ENCODE peak calls at places on chromosomes 7 and 10, in six cellular contexts. One of them, this sample, is unnamed.

GRCh38 chr10:72756674-72757385 is 64.9 kb downstream of the MCU start:
- DNase-seq in NCI-H1092 treated with DMSO at 0.1 percent for 48 hours: no peak
- DNase-seq in fibroblast of lung: no peak
- DNase-seq in Caki2: no peak
- DNase-seq in activated naive CD4-positive, alpha-beta T cell treated with anti-CD3 and anti-CD28 coated beads, Interleukin-2, amount 50 U/mL, for 72 hours: no peak
- DNase-seq in lung: no peak
- DNase-seq in this sample: no peak

GRCh38 chr7:146660839-146661238 is 544.2 kb downstream of the CNTNAP2 start:
- DNase-seq in NCI-H1092 treated with DMSO at 0.1 percent for 48 hours: peak
- DNase-seq in fibroblast of lung: no peak
- DNase-seq in Caki2: no peak
- DNase-seq in activated naive CD4-positive, alpha-beta T cell treated with anti-CD3 and anti-CD28 coated beads, Interleukin-2, amount 50 U/mL, for 72 hours: no peak
- DNase-seq in lung: no peak
- DNase-seq in this sample: no peak

GRCh38 chr7:111855161-111855841 is 293.0 kb upstream of the IMMP2L start:
- DNase-seq in NCI-H1092 treated with DMSO at 0.1 percent for 48 hours: peak
- DNase-seq in fibroblast of lung: peak
- DNase-seq in Caki2: peak
- DNase-seq in activated naive CD4-positive, alpha-beta T cell treated with anti-CD3 and anti-CD28 coated beads, Interleukin-2, amount 50 U/mL, for 72 hours: no peak
- DNase-seq in lung: no peak
- DNase-seq in this sample: peak

GRCh38 chr7:71768470-71768869 is 636.5 kb downstream of the GALNT17 start:
- DNase-seq in NCI-H1092 treated with DMSO at 0.1 percent for 48 hours: no peak
- DNase-seq in fibroblast of lung: no peak
- DNase-seq in Caki2: no peak
- DNase-seq in activated naive CD4-positive, alpha-beta T cell treated with anti-CD3 and anti-CD28 coated beads, Interleukin-2, amount 50 U/mL, for 72 hours: no peak
- DNase-seq in lung: no peak
- DNase-seq in this sample: no peak

GRCh38 chr10:48884337-48885045 is 55.1 kb downstream of the LRRC18 start:
- DNase-seq in NCI-H1092 treated with DMSO at 0.1 percent for 48 hours: no peak
- DNase-seq in fibroblast of lung: no peak
- DNase-seq in Caki2: no peak
- DNase-seq in activated naive CD4-positive, alpha-beta T cell treated with anti-CD3 and anti-CD28 coated beads, Interleukin-2, amount 50 U/mL, for 72 hours: no peak
- DNase-seq in lung: no peak
- DNase-seq in this sample: no peak

GRCh38 chr10:17787087-17787942 is 21.8 kb upstream of the MRC1 start:
- DNase-seq in NCI-H1092 treated with DMSO at 0.1 percent for 48 hours: no peak
- DNase-seq in fibroblast of lung: peak
- DNase-seq in Caki2: no peak
- DNase-seq in activated naive CD4-positive, alpha-beta T cell treated with anti-CD3 and anti-CD28 coated beads, Interleukin-2, amount 50 U/mL, for 72 hours: no peak
- DNase-seq in lung: no peak
- DNase-seq in this sample: peak

GRCh38 chr10:77187376-77187999 is 450.1 kb downstream of the KCNMA1 start:
- DNase-seq in NCI-H1092 treated with DMSO at 0.1 percent for 48 hours: no peak
- DNase-seq in fibroblast of lung: no peak
- DNase-seq in Caki2: no peak
- DNase-seq in activated naive CD4-positive, alpha-beta T cell treated with anti-CD3 and anti-CD28 coated beads, Interleukin-2, amount 50 U/mL, for 72 hours: no peak
- DNase-seq in lung: no peak
- DNase-seq in this sample: no peak

GRCh38 chr7:54187886-54188518 is 354.2 kb upstream of the VSTM2A start:
- DNase-seq in NCI-H1092 treated with DMSO at 0.1 percent for 48 hours: no peak
- DNase-seq in fibroblast of lung: no peak
- DNase-seq in Caki2: no peak
- DNase-seq in activated naive CD4-positive, alpha-beta T cell treated with anti-CD3 and anti-CD28 coated beads, Interleukin-2, amount 50 U/mL, for 72 hours: no peak
- DNase-seq in lung: no peak
- DNase-seq in this sample: no peak